ENCODE peak calls at places on chromosomes 13 and 19, in six cellular contexts. T is right lobe of liver, U is body of pancreas, K is sigmoid colon, L is breast epithelium, P is erythroblast. J is an unnamed sample.

GRCh38 chr13:113489549-113490495 is 689 bp downstream of the DCUN1D2 start:
- DNase-seq in T (no peak), U (peak), K (peak), L (no peak), P (peak), J (peak)

GRCh38 chr19:49817964-49818690 is at the start of gene MED25:
- DNase-seq in T (peak), U (peak), K (peak), L (peak), P (peak), J (peak)

GRCh38 chr13:99289674-99290337 is 17.4 kb downstream of the GPR183 start:
- DNase-seq in T (no peak), U (no peak), K (no peak), L (no peak), P (no peak), J (no peak)

GRCh38 chr19:14039181-14039580 is 7.6 kb downstream of the IL27RA start:
- DNase-seq in T (no peak), U (no peak), K (no peak), L (no peak), P (no peak), J (no peak)

GRCh38 chr13:108508263-108508662 is 121.1 kb upstream of the MYO16 start:
- DNase-seq in T (no peak), U (no peak), K (no peak), L (no peak), P (peak), J (no peak)

GRCh38 chr19:16213076-16213475 is 15.4 kb downstream of the AP1M1 start:
- DNase-seq in T (no peak), U (no peak), K (no peak), L (no peak), P (no peak), J (no peak)

GRCh38 chr19:7699422-7700127 is 2.4 kb downstream of the FCER2 start:
- DNase-seq in T (no peak), U (no peak), K (no peak), L (no peak), P (peak), J (no peak)

GRCh38 chr13:106566682-106567420 is 1.1 kb downstream of the ARGLU1 start:
- DNase-seq in T (peak), U (peak), K (peak), L (no peak), P (peak), J (peak)

GRCh38 chr19:32691952-32692726 is 518 bp downstream of the NUDT19 start:
- DNase-seq in T (peak), U (peak), K (peak), L (peak), P (peak), J (peak)

GRCh38 chr19:16078311-16078758 is 2.0 kb downstream of the TPM4 start:
- DNase-seq in T (no peak), U (no peak), K (peak), L (peak), P (no peak), J (no peak)

GRCh38 chr13:65943711-65944110 is 1286.4 kb downstream of the PCDH9 start:
- DNase-seq in T (no peak), U (no peak), K (no peak), L (no peak), P (no peak), J (no peak)

GRCh38 chr13:31755803-31756212 is 16.5 kb downstream of the RXFP2 start:
- DNase-seq in T (no peak), U (no peak), K (no peak), L (no peak), P (no peak), J (no peak)

GRCh38 chr19:11587973-11588631 is 9.2 kb upstream of the ZNF627 start:
- DNase-seq in T (no peak), U (no peak), K (no peak), L (no peak), P (no peak), J (no peak)

GRCh38 chr19:40614595-40615411 is 13.6 kb downstream of the LTBP4 start:
- DNase-seq in T (peak), U (no peak), K (peak), L (no peak), P (peak), J (peak)

DNA sequence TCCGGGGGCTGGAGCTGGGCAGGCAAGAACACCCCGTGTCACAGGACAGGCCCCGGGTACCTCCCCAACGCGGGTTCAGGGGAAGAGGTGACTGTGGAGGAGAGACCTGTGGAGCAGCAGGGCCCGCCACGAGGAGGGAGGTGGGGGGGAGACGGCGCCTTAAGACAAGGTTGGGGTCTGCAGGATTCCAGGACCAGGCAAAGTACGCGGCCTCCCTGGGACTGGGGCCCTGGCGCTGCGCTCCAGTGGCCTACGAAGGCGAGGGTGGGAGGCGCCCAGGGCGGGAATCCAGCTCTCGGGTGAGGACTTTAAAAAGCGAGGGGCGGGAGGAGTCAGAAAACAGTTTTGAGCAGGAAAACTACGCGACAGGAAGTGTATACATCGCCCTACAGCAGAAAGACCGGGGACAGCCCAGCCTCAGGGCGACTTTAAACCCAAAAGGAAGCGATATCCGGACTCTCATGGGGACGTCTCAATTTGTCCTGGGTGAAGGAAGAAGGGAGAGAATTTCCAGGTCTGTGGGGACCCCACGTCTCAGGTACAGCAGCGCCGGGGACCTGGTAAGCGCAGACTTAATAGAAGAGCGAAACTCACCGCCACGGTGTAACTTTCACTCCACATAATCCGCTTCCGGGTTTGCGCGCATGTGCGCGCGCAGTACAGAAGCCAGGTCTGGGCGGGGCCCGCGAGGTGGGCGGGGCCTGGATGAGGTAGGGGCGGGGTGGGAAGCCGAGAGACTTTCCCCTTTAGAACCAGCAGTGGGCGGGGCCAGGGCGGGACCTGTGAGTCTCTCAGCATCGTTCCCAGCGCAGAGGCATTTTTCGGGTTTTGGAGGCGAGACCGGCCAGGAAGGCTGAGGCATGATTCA is at the start of gene ZNF83:
- DNase-seq in T (peak), U (peak), K (peak), L (peak), P (peak), J (peak)
- TF ChIP-seq POLR2A in T (no peak), U (no peak), K (peak), L (no peak), P (peak), J (peak)

GRCh38 chr19:6056801-6057650 is 53.3 kb downstream of the RFX2 start:
- DNase-seq in T (no peak), U (peak), K (peak), L (peak), P (no peak), J (peak)

GRCh38 chr19:6056282-6056741 is 54.0 kb downstream of the RFX2 start:
- DNase-seq in T (no peak), U (no peak), K (no peak), L (peak), P (no peak), J (peak)

GRCh38 chr19:6058411-6059201 is 51.7 kb downstream of the RFX2 start:
- DNase-seq in T (peak), U (peak), K (no peak), L (peak), P (no peak), J (peak)

GRCh38 chr19:6059396-6059947 is 50.8 kb downstream of the RFX2 start:
- DNase-seq in T (no peak), U (peak), K (no peak), L (no peak), P (no peak), J (peak)

GRCh38 chr19:6057651-6058365 is 52.5 kb downstream of the RFX2 start:
- DNase-seq in T (no peak), U (no peak), K (no peak), L (peak), P (no peak), J (no peak)
- TF ChIP-seq POLR2A in T (no peak), U (no peak), K (no peak), L (no peak), P (no peak), J (no peak)

DNA sequence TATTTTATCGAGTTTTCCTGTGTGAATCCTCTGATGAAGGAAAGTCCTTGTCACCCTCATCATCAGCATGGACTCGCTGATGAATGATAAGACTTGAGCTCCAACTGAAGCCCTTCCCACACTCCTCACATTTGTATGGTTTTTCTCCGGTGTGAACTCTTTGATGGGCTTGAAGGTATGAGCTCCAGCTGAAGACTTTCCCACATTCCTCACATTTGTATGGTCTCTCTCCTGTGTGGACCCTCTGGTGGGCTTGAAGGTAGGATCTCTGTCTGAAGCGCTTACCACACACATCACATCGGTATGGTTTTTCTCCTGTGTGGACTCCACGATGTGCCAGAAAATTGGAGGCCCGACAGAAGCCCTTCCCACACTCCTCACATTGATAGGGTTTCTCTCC is 21.7 kb downstream of the ZNF45 start:
- DNase-seq in T (no peak), U (no peak), K (no peak), L (no peak), P (no peak), J (no peak)
- TF ChIP-seq POLR2A in T (no peak), U (no peak), K (no peak), L (no peak), P (no peak), J (no peak)

DNA sequence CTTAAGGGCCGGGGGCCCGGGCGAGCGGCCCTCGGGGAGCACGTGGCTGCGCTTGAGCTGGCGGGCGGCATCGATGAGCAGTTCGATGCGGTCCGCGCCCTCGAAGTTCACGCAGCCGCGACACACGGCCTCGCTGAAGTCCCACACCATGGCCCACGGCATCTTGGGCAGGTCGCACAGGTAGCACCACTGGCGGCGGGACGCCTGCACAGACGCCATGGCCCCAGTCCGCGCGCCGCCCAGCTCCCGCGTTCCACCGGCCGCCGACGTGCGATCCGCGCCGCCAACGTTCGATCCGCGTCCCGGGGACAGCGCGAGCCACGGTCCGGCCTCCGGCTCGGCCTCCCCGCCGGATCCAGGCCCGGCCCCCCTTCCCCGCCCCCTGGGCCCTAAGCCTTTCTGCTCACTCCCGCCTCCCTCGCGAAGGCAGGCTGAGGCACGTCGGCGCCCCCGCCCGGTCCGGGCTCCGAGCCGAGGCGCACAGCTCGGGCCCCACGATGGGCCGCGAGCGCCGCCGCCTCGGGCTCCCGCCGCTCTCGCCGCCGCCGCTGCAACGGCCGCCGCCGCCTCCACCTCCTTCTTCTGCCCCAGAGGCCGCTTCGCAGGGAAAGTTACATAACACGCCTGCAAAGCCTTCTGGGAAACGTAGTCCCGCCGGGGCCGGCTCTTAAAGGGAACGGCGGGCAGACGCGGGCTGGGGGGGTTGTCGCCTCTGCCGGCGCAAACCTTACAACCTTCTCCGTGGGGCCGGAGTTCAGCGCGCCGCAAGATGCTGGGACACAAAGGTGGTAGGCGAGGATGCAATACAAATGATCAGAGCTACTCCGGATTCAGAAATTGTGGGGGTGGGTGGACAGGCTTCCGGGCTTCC is at the start of gene IRF2BP1:
- DNase-seq in T (peak), U (peak), K (peak), L (peak), P (peak), J (peak)
- TF ChIP-seq POLR2A in T (peak), U (peak), K (peak), L (no peak), P (no peak), J (no peak)

DNA sequence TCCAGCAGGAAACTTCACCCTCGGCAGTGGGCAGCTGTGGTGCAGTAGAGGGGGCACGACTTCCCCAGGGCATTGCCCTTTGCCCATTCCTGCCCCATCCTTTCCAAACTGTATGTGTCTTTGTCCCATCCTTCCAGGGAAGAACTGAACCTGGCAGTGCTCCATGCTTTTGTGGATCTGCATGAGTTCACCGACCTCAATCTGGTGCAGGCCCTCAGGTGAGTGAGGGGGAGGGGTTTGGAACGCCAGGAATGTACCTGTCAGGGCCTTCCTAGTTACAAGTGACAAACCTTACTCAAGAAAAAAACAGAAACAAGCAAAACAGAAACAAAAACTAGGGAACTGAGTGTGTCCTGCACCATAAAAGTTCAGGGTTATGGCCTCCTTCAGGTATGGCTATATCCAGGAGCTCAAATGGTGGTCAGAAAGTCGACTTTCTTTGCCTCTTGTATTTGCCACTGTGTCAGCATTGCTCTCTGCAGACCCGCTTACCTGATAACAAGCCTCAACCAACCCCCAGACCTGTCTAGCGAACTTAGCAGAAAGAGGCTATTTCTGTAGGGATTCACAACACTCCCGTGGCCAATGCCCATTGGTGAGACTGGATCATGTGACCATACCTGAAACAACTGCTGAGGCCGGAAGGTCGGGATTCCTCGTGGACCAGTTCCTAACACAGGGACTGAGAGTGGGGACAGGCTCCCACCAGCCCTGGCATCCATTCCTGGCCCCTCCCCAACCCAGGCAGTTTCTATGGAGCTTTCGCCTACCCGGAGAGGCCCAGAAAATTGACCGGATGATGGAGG is 4.2 kb downstream of the CYTH2 start:
- DNase-seq in T (no peak), U (no peak), K (no peak), L (no peak), P (no peak), J (no peak)
- TF ChIP-seq POLR2A in T (no peak), U (no peak), K (no peak), L (no peak), P (peak), J (no peak)

GRCh38 chr19:47681388-47681787 is 31.8 kb upstream of the EHD2 start:
- DNase-seq in T (no peak), U (no peak), K (no peak), L (no peak), P (no peak), J (no peak)
- TF ChIP-seq POLR2A in T (no peak), U (no peak), K (no peak), L (no peak), P (no peak), J (no peak)

GRCh38 chr19:23401086-23401485 is 5.8 kb upstream of the ZNF91 start:
- DNase-seq in T (no peak), U (no peak), K (no peak), L (no peak), P (no peak), J (no peak)
- TF ChIP-seq POLR2A in T (no peak), U (no peak), K (no peak), L (no peak), P (no peak), J (no peak)

DNA sequence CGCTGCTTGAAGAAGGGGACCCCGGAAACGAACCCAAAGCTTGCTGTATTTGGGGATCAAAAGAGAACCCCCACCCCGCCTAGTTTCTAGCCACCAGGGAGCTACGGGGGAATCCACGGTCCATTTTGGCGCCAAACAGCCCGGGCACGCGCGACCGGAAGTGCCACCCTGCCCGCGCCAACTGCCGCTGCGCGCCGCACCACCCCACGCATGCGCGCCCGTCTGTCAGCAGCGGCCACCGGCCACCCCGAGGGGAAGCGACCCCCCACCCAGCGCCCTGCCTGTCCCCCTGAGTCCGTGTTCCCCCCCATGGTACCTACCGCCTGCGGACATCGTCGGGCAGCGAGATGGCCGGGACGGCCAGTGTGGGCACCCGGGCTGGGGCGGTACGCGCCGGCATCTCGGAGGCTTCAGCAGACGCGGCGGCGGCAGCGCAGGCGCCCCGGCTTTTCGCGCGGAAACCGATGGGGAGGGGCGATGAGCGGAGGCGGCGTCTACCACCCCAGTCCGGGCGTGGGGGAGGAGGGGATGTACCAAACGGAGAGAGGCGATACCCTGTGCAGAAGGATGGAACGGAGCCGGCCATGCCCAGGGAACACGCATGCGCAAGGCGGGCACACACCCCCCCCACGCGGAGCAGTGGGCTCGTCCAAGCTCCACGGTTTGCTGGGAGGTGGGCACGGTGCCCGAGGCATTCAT is at the start of gene DNMT1:
- DNase-seq in T (peak), U (peak), K (peak), L (peak), P (peak), J (peak)
- TF ChIP-seq POLR2A in T (peak), U (no peak), K (peak), L (peak), P (peak), J (no peak)

GRCh38 chr19:55493052-55493649 is 4.9 kb downstream of the SSC5D start:
- DNase-seq in T (no peak), U (no peak), K (peak), L (no peak), P (no peak), J (no peak)

GRCh38 chr19:55495646-55496349 is 7.6 kb downstream of the SSC5D start:
- DNase-seq in T (no peak), U (no peak), K (no peak), L (no peak), P (no peak), J (no peak)

GRCh38 chr19:55492362-55492944 is 4.2 kb downstream of the SSC5D start:
- DNase-seq in T (no peak), U (no peak), K (no peak), L (no peak), P (no peak), J (no peak)

GRCh38 chr19:55493650-55494171 is 5.5 kb downstream of the SSC5D start:
- DNase-seq in T (no peak), U (no peak), K (no peak), L (no peak), P (no peak), J (no peak)

DNA sequence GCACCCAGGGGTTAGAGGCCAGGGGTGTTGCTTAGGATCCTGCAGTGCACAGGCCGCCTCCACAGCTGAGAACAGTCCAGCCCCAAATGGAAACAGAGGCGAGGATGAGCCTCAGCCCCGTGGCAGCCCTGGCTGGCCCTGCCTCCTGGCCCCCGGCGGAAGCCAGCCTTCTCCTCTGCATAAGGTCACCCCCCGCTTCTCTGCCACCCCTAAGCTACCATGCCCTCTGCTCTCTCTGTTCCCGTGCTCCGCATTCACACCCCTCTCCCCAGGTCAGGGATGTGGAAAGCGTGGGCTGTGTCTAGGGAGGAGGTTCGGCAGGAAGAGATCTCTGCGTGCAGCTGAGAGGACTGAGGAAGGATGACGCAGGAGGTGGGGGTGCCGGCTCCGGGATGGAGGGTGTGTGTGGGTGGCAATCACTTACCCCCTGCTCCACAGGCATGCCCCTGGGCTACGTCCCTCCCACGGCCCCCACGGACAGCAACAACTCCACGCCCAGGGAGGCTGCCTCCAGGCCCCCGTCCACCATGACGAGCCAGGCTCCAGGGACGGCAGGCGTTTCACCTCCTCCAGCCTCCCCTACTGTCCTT is 6.0 kb downstream of the SSC5D start:
- DNase-seq in T (no peak), U (no peak), K (peak), L (no peak), P (no peak), J (no peak)
- TF ChIP-seq POLR2A in T (no peak), U (no peak), K (peak), L (no peak), P (no peak), J (no peak)

J was measured in lower leg skin.